ENCODE peak calls at places on chromosome 2, in five cellular contexts. L is epithelial cell of esophagus, B is nucleus accumbens, J is ovary, P is T follicular helper cell. H is an unnamed sample.

GRCh38 chr2:131062066-131062465 is 31.2 kb downstream of the FAM168B start:
- DNase-seq in L (no peak), B (no peak), J (no peak), P (no peak), H (no peak)

GRCh38 chr2:235770909-235771820 is 277.3 kb downstream of the AGAP1 start:
- DNase-seq in L (no peak), B (no peak), J (no peak), P (no peak), H (no peak)

GRCh38 chr2:237743561-237744269 is 54.9 kb upstream of the RBM44 start:
- DNase-seq in L (peak; percentile 68), B (no peak), J (no peak), P (no peak), H (no peak)

GRCh38 chr2:56009758-56010534 is 86.4 kb upstream of the EFEMP1 start:
- DNase-seq in L (peak; percentile 59), B (no peak), J (no peak), P (no peak), H (no peak)

GRCh38 chr2:197707316-197708213 is 2.4 kb downstream of the MARS2 start:
- DNase-seq in L (peak; percentile 67), B (no peak), J (no peak), P (no peak), H (no peak)

GRCh38 chr2:12552092-12552491 is 164.6 kb upstream of the TRIB2 start:
- DNase-seq in L (no peak), B (no peak), J (no peak), P (no peak), H (no peak)

GRCh38 chr2:219174801-219175200 is 1.9 kb downstream of the CNPPD1 start:
- DNase-seq in L (no peak), B (no peak), J (no peak), P (no peak), H (no peak)

GRCh38 chr2:239308696-239309397 is 92.0 kb downstream of the HDAC4 start:
- DNase-seq in L (no peak), B (no peak), J (peak; percentile 68), P (no peak), H (no peak)

GRCh38 chr2:10339647-10340592 is 37.2 kb downstream of the HPCAL1 start:
- DNase-seq in L (peak; percentile 27), B (no peak), J (no peak), P (no peak), H (no peak)

GRCh38 chr2:200483729-200484198 is 26.1 kb downstream of the KCTD18 start:
- DNase-seq in L (peak; percentile 86), B (no peak), J (no peak), P (no peak), H (no peak)

GRCh38 chr2:18871430-18871829 is 282.1 kb upstream of the NT5C1B start:
- DNase-seq in L (peak; percentile 72), B (no peak), J (no peak), P (no peak), H (no peak)

GRCh38 chr2:36756438-36756837 is 59.9 kb downstream of the VIT start:
- DNase-seq in L (no peak), B (no peak), J (no peak), P (no peak), H (no peak)

GRCh38 chr2:40716879-40717278 is 265.0 kb upstream of the SLC8A1 start:
- DNase-seq in L (peak; percentile 96), B (no peak), J (no peak), P (no peak), H (no peak)

GRCh38 chr2:56729212-56729611 is 545.4 kb downstream of the CCDC85A start:
- DNase-seq in L (no peak), B (no peak), J (no peak), P (no peak), H (no peak)

GRCh38 chr2:160836755-160837154 is 323.5 kb upstream of the TANK start:
- DNase-seq in L (peak; percentile 90), B (no peak), J (no peak), P (no peak), H (no peak)

H was measured in occipital lobe.